ENCODE peak calls at places on chromosomes 4 and X, in five cellular contexts. One of them, this sample, is unnamed.

GRCh38 chr4:96974295-96974694 is 1134.4 kb downstream of the PDHA2 start:
- DNase-seq in stimulated activated CD8-positive, alpha-beta memory T cell treated with anti-CD3 and anti-CD28 coated beads, Interleukin-7, amount 100 ng/mL, for 4 hours: no peak
- DNase-seq in WTC11: no peak
- DNase-seq in SW480: no peak
- DNase-seq in GM13977: no peak
- DNase-seq in this sample: no peak

GRCh38 chr4:25637581-25638220 is 17.9 kb upstream of the SLC34A2 start:
- DNase-seq in stimulated activated CD8-positive, alpha-beta memory T cell treated with anti-CD3 and anti-CD28 coated beads, Interleukin-7, amount 100 ng/mL, for 4 hours: no peak
- DNase-seq in WTC11: no peak
- DNase-seq in SW480: no peak
- DNase-seq in GM13977: no peak
- DNase-seq in this sample: no peak

GRCh38 chr4:142351958-142352357 is 494.1 kb downstream of the INPP4B start:
- DNase-seq in stimulated activated CD8-positive, alpha-beta memory T cell treated with anti-CD3 and anti-CD28 coated beads, Interleukin-7, amount 100 ng/mL, for 4 hours: no peak
- DNase-seq in WTC11: no peak
- DNase-seq in SW480: no peak
- DNase-seq in GM13977: no peak
- DNase-seq in this sample: no peak

GRCh38 chrX:13258052-13258444 is 61.8 kb downstream of the ATXN3L start:
- DNase-seq in stimulated activated CD8-positive, alpha-beta memory T cell treated with anti-CD3 and anti-CD28 coated beads, Interleukin-7, amount 100 ng/mL, for 4 hours: no peak
- DNase-seq in WTC11: no peak
- DNase-seq in SW480: no peak
- DNase-seq in GM13977: no peak
- DNase-seq in this sample: no peak

GRCh38 chr4:146146918-146147317 is 28.6 kb upstream of the LSM6 start:
- DNase-seq in stimulated activated CD8-positive, alpha-beta memory T cell treated with anti-CD3 and anti-CD28 coated beads, Interleukin-7, amount 100 ng/mL, for 4 hours: no peak
- DNase-seq in WTC11: no peak
- DNase-seq in SW480: no peak
- DNase-seq in GM13977: no peak
- DNase-seq in this sample: no peak

GRCh38 chrX:72368796-72369195 is 63.1 kb upstream of the CITED1 start:
- DNase-seq in stimulated activated CD8-positive, alpha-beta memory T cell treated with anti-CD3 and anti-CD28 coated beads, Interleukin-7, amount 100 ng/mL, for 4 hours: no peak
- DNase-seq in WTC11: no peak
- DNase-seq in SW480: no peak
- DNase-seq in GM13977: no peak
- DNase-seq in this sample: no peak

GRCh38 chrX:68867458-68868166 is 38.8 kb downstream of the EFNB1 start:
- DNase-seq in stimulated activated CD8-positive, alpha-beta memory T cell treated with anti-CD3 and anti-CD28 coated beads, Interleukin-7, amount 100 ng/mL, for 4 hours: no peak
- DNase-seq in WTC11: no peak
- DNase-seq in SW480: no peak
- DNase-seq in GM13977: no peak
- DNase-seq in this sample: no peak

GRCh38 chrX:130594453-130594916 is 192.7 kb downstream of the RBMX2 start:
- DNase-seq in stimulated activated CD8-positive, alpha-beta memory T cell treated with anti-CD3 and anti-CD28 coated beads, Interleukin-7, amount 100 ng/mL, for 4 hours: no peak
- DNase-seq in WTC11: no peak
- DNase-seq in SW480: no peak
- DNase-seq in GM13977: no peak
- DNase-seq in this sample: no peak

GRCh38 chrX:118823263-118824172 is at the start of gene ZCCHC12:
- DNase-seq in stimulated activated CD8-positive, alpha-beta memory T cell treated with anti-CD3 and anti-CD28 coated beads, Interleukin-7, amount 100 ng/mL, for 4 hours: peak; percentile 2
- DNase-seq in WTC11: peak; percentile 81
- DNase-seq in SW480: peak; percentile 58
- DNase-seq in GM13977: peak; percentile 56
- DNase-seq in this sample: peak; percentile 45

GRCh38 chr4:96146686-96147085 is 306.8 kb downstream of the PDHA2 start:
- DNase-seq in stimulated activated CD8-positive, alpha-beta memory T cell treated with anti-CD3 and anti-CD28 coated beads, Interleukin-7, amount 100 ng/mL, for 4 hours: no peak
- DNase-seq in WTC11: no peak
- DNase-seq in SW480: no peak
- DNase-seq in GM13977: no peak
- DNase-seq in this sample: no peak

GRCh38 chr4:76199664-76200211 is 13.9 kb downstream of the SCARB2 start:
- DNase-seq in stimulated activated CD8-positive, alpha-beta memory T cell treated with anti-CD3 and anti-CD28 coated beads, Interleukin-7, amount 100 ng/mL, for 4 hours: no peak
- DNase-seq in WTC11: peak; percentile 40
- DNase-seq in SW480: no peak
- DNase-seq in GM13977: peak; percentile 34
- DNase-seq in this sample: no peak

GRCh38 chr4:10083331-10083769 is 33.2 kb downstream of the WDR1 start:
- DNase-seq in stimulated activated CD8-positive, alpha-beta memory T cell treated with anti-CD3 and anti-CD28 coated beads, Interleukin-7, amount 100 ng/mL, for 4 hours: no peak
- DNase-seq in WTC11: no peak
- DNase-seq in SW480: no peak
- DNase-seq in GM13977: no peak
- DNase-seq in this sample: no peak

GRCh38 chr4:164888096-164888495 is 11.1 kb downstream of the APELA start:
- DNase-seq in stimulated activated CD8-positive, alpha-beta memory T cell treated with anti-CD3 and anti-CD28 coated beads, Interleukin-7, amount 100 ng/mL, for 4 hours: no peak
- DNase-seq in WTC11: no peak
- DNase-seq in SW480: no peak
- DNase-seq in GM13977: no peak
- DNase-seq in this sample: no peak

GRCh38 chrX:49627030-49627777 is 28.4 kb downstream of the GAGE1 start:
- DNase-seq in stimulated activated CD8-positive, alpha-beta memory T cell treated with anti-CD3 and anti-CD28 coated beads, Interleukin-7, amount 100 ng/mL, for 4 hours: no peak
- DNase-seq in WTC11: peak; percentile 56
- DNase-seq in SW480: peak; percentile 5
- DNase-seq in GM13977: no peak
- DNase-seq in this sample: peak; percentile 2

GRCh38 chr4:174210952-174211490 is 72.4 kb downstream of the FBXO8 start:
- DNase-seq in stimulated activated CD8-positive, alpha-beta memory T cell treated with anti-CD3 and anti-CD28 coated beads, Interleukin-7, amount 100 ng/mL, for 4 hours: no peak
- DNase-seq in WTC11: no peak
- DNase-seq in SW480: no peak
- DNase-seq in GM13977: no peak
- DNase-seq in this sample: no peak